ENCODE peak calls at places on chromosomes 12 and 14, in ten cellular contexts. T, W, O, C, Q, D, P, J, S and F are unnamed samples.

GRCh38 chr12:76678992-76679391 is 84.9 kb upstream of the ZDHHC17 start:
- DNase-seq in C (no peak), P (no peak), T (no peak), J (no peak), Q (no peak), O (no peak), D (no peak), W (no peak), S (no peak), F (no peak)

GRCh38 chr12:92715625-92716024 is 12.8 kb downstream of the PLEKHG7 start:
- DNase-seq in P (no peak), O (no peak), J (no peak), Q (no peak), S (no peak), D (no peak), C (no peak), T (no peak), W (no peak), F (no peak)

GRCh38 chr12:31362759-31363415 is 36.9 kb upstream of the SINHCAF start:
- DNase-seq in Q (no peak), O (no peak), S (no peak), T (peak; percentile 93), P (peak; percentile 4), D (no peak), J (no peak), C (no peak), W (no peak), F (no peak)

GRCh38 chr14:93734086-93734822 is 54.0 kb downstream of the PRIMA1 start:
- DNase-seq in O (no peak), S (no peak), W (no peak), D (peak; percentile 66), T (peak; percentile 11), C (no peak), Q (no peak), P (no peak), J (no peak), F (no peak)

GRCh38 chr12:54021432-54022013 is 6.7 kb upstream of the HOXC6 start:
- DNase-seq in Q (no peak), O (no peak), C (peak; percentile 83), W (no peak), S (no peak), T (no peak), D (no peak), P (no peak), J (no peak), F (no peak)

GRCh38 chr14:54200726-54201125 is 196.1 kb upstream of the CDKN3 start:
- DNase-seq in S (no peak), T (no peak), W (no peak), J (peak; percentile 78), C (no peak), Q (no peak), O (no peak), P (no peak), D (no peak), F (no peak)

GRCh38 chr12:68958337-68958736 is 25.4 kb upstream of the CPM start:
- DNase-seq in T (peak; percentile 55), W (no peak), O (peak; percentile 55), C (no peak), J (no peak), D (no peak), Q (no peak), S (no peak), P (no peak), F (no peak)

GRCh38 chr12:88381456-88381855 is 198.8 kb downstream of the KITLG start:
- DNase-seq in C (no peak), P (no peak), J (no peak), S (no peak), T (no peak), Q (no peak), W (no peak), D (no peak), O (no peak), F (no peak)

GRCh38 chr12:107134558-107134957 is 41.2 kb upstream of the CRY1 start:
- DNase-seq in C (no peak), D (peak; percentile 27), O (no peak), S (peak; percentile 26), J (no peak), P (no peak), T (peak; percentile 66), Q (no peak), W (no peak), F (no peak)

GRCh38 chr14:47710581-47710980 is 35.2 kb upstream of the MDGA2 start:
- DNase-seq in T (no peak), P (no peak), O (no peak), J (no peak), W (no peak), Q (no peak), S (no peak), C (no peak), D (no peak), F (no peak)

DNA sequence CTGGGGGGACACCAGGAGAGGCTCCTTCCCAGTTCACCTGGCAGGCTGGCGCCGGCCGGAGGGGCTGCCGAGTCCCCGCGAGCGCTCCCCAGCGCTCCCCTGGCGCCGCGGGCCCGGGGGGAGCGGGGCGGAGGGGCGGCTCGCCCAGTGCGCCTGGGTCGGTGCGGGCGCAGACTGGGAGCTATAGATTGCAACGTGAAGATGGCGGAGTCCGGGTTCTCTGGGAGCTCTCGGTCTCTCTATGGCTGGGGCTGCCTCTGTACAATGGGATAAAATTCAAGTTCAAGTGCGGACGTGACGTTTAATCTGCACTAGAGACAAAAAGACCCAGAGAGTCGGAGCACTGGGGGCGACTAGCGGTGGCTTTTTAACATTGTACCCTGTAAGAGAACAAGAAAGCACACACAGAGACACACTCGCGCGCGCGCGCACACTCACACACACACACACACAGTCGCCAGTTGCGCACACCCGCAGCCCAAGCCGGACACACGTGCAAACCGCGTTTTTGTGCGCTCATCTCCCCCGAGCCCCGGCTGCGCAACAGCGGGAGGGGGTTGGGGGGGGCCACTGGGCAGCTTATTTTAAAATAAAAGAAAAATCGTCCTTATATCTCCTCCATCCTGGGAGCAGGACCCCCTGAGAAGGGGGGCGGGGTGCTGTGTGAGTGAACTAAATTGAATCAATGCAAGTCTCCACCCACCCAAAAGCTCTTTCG is at the start of gene BCL11B:
- DNase-seq in S (peak; percentile 59), P (peak; percentile 41), W (peak; percentile 84), J (peak; percentile 66), C (no peak), O (no peak), D (peak; percentile 77), Q (no peak), T (peak; percentile 93), F (peak; percentile 97)
- TF ChIP-seq POLR2A in S (no peak), P (no peak), W (no peak), J (no peak), C (no peak), O (no peak), D (no peak), Q (no peak), T (no peak), F (no peak)

GRCh38 chr12:130805635-130806034 is 33.4 kb downstream of the STX2 start:
- DNase-seq in D (no peak), S (no peak), Q (no peak), T (no peak), C (no peak), O (no peak), P (no peak), J (no peak), W (no peak), F (no peak)

GRCh38 chr12:130813436-130813835 is 25.6 kb downstream of the STX2 start:
- DNase-seq in C (no peak), D (no peak), S (no peak), T (peak; percentile 31), W (no peak), Q (no peak), O (no peak), J (no peak), P (no peak), F (no peak)

GRCh38 chr12:130806574-130806973 is 32.5 kb downstream of the STX2 start:
- DNase-seq in O (no peak), T (no peak), S (no peak), D (no peak), C (no peak), Q (no peak), P (no peak), J (no peak), W (no peak), F (no peak)

GRCh38 chr12:130807309-130807708 is 31.7 kb downstream of the STX2 start:
- DNase-seq in C (no peak), J (no peak), Q (no peak), W (no peak), P (no peak), D (no peak), O (no peak), T (no peak), S (no peak), F (no peak)

DNA sequence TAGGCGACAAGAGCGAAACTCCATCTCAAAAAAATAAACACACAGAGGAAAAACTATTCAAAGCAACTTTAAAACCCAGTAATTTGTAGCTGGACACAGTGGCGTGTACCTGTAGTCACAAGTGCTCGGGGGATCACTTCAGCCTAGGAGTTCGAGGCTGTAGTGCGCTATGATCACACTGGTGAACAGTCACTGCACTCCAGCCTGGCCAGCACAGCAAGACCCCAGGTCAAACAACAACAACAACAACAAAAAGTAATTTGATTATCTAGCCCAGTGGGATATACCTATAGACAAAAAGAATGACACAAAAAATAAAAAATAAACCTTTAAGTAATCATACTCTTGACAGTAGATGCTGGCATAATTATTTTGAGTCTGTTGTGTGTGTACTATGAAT is 29.3 kb downstream of the STX2 start:
- DNase-seq in C (no peak), S (no peak), T (no peak), O (no peak), P (no peak), D (no peak), J (no peak), Q (no peak), W (no peak), F (no peak)
- TF ChIP-seq POLR2A in C (no peak), S (no peak), T (no peak), O (no peak), P (no peak), D (no peak), J (no peak), Q (no peak), W (no peak), F (no peak)

GRCh38 chr14:61607570-61608244 is 87.6 kb upstream of the HIF1A start:
- DNase-seq in T (no peak), J (no peak), S (no peak), P (no peak), O (no peak), D (no peak), Q (no peak), W (no peak), C (no peak), F (no peak)
- TF ChIP-seq POLR2A in T (no peak), J (no peak), S (no peak), P (no peak), O (no peak), D (no peak), Q (no peak), W (no peak), C (no peak), F (no peak)

DNA sequence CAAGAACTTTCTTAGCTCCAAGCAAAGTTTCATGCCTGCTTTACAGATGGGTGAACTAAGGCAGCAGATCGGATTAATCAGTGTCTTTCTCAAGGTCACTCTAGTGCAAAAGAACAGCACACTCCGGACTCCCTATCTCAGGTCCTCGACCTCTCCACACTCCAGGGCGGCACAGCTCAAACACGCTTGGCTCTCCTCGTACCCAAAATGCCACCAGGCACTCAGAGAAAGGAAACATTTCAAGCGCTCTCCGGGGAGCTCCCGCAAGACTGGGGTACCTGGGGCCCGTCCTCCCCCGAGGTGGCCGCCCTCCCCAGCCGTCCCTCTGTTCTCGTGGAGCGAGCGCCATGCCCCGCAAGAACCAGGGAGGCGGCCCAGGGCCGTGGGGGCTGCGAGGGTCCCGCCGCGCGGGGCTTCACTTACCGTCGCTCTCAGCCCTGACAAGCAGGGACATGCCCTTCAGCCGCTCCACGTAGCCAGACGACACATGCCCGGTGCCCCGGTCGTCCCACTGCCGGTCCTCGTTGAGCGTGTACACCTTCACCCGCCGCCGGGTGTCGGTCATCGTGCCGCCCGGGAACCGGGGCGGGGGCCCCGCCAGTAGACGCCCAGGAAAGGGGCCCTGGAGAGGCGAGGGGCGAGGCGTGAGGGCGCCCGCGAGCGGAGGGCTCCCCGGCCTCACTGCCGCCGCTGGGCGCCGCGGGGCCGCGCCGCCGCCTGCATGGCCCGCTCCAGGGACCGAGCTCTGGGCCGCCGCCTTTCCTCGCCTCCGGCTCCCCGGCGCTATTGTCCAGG is 830 bp downstream of the PPP4R3A start:
- DNase-seq in J (no peak), P (no peak), S (no peak), O (no peak), W (peak; percentile 31), Q (peak; percentile 71), T (peak; percentile 59), D (peak; percentile 50), C (peak; percentile 31), F (peak; percentile 32)
- TF ChIP-seq POLR2A in J (no peak), P (no peak), S (no peak), O (no peak), W (no peak), Q (no peak), T (no peak), D (no peak), C (no peak), F (no peak)